ENCODE peak calls at places on chromosomes 1 and 21, in four cellular contexts. Q is H1, E is SK-N-SH, R is K562. Y is an unnamed sample.

GRCh38 chr1:146032613-146033219 is 11.2 kb upstream of the HJV start:
- DNase-seq in R (peak; percentile 42), Q (no peak), E (peak; percentile 47), Y (no peak)

GRCh38 chr1:159940006-159940620 is 5.3 kb downstream of the IGSF9 start:
- DNase-seq in R (no peak), E (no peak), Q (no peak), Y (no peak)

GRCh38 chr1:204407314-204407971 is 4.2 kb downstream of the PPP1R15B start:
- DNase-seq in R (no peak), E (no peak), Q (no peak), Y (no peak)

GRCh38 chr1:237999426-238000052 is 108.8 kb upstream of the ZP4 start:
- DNase-seq in E (no peak), R (no peak), Q (no peak), Y (no peak)

GRCh38 chr1:46515576-46515975 is 25.9 kb downstream of the DMBX1 start:
- DNase-seq in R (no peak), Q (no peak), E (no peak), Y (no peak)

GRCh38 chr1:217482356-217483102 is 148.4 kb downstream of the GPATCH2 start:
- DNase-seq in R (no peak), Q (no peak), E (no peak), Y (no peak)

GRCh38 chr1:38991638-38992449 is 768 bp downstream of the AKIRIN1 start:
- DNase-seq in E (peak; percentile 77), Q (no peak), R (peak; percentile 41), Y (peak; percentile 45)

GRCh38 chr1:44786138-44786840 is 1.7 kb downstream of the BEST4 start:
- DNase-seq in R (peak; percentile 84), E (peak; percentile 86), Q (no peak), Y (peak; percentile 88)

GRCh38 chr1:202282596-202283283 is 59.0 kb downstream of the UBE2T start:
- DNase-seq in Q (no peak), R (no peak), E (no peak), Y (no peak)

GRCh38 chr21:27536319-27536718 is 569.4 kb upstream of the ADAMTS5 start:
- DNase-seq in Q (no peak), E (no peak), R (no peak), Y (no peak)

GRCh38 chr1:201291917-201292316 is 8.6 kb downstream of the PKP1 start:
- DNase-seq in Q (no peak), R (no peak), E (no peak), Y (no peak)

GRCh38 chr21:33133912-33134311 is 64.0 kb downstream of the OLIG1 start:
- DNase-seq in R (no peak), E (no peak), Q (no peak), Y (no peak)

GRCh38 chr1:187396929-187397796 is 568.4 kb downstream of the PLA2G4A start:
- DNase-seq in Q (no peak), E (no peak), R (no peak), Y (no peak)

GRCh38 chr1:51669191-51669590 is 52.3 kb downstream of the OSBPL9 start:
- DNase-seq in R (no peak), Q (no peak), E (no peak), Y (no peak)

DNA sequence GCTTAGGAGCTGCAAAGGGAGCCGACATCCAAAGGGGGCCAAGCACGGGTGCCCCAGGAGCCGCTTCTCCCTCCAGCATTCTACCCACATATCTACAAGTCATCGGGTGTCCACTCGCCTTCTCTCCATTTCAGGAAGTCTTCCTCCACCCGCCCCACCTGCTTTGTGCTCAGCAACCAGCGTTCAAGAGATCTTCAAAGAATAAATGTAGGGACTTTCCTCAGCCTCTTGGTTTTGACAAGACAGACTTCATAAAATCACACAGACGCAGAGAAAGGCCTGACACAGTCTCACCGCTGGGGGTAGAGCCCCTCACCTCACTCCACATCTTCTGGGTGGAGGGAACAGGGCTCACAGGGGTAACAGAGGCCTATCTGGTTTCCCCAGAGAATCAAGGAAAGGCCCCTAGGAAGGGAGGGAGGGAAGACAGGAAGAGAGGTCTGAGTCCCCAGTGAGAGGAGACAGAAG is 49.5 kb downstream of the SSBP3 start:
- DNase-seq in R (no peak), Q (no peak), E (no peak), Y (no peak)
- TF ChIP-seq TEAD4 in R (no peak), Q (no peak), E (no peak), Y (no peak)

GRCh38 chr1:242245255-242245654 is 246.4 kb upstream of the MAP1LC3C start:
- DNase-seq in E (no peak), Q (no peak), R (no peak), Y (peak; percentile 14)
- TF ChIP-seq TEAD4 in E (no peak), Q (no peak), R (no peak), Y (no peak)

GRCh38 chr1:119632836-119633235 is 15.2 kb downstream of the ZNF697 start:
- DNase-seq in R (no peak), Q (no peak), E (no peak), Y (no peak)

GRCh38 chr1:119631086-119631432 is 17.0 kb downstream of the ZNF697 start:
- DNase-seq in E (no peak), R (no peak), Q (no peak), Y (no peak)

GRCh38 chr1:119632103-119632490 is 16.0 kb downstream of the ZNF697 start:
- DNase-seq in E (no peak), Q (no peak), R (no peak), Y (no peak)

GRCh38 chr1:119633575-119634325 is 14.3 kb downstream of the ZNF697 start:
- DNase-seq in Q (no peak), E (no peak), R (no peak), Y (no peak)

DNA sequence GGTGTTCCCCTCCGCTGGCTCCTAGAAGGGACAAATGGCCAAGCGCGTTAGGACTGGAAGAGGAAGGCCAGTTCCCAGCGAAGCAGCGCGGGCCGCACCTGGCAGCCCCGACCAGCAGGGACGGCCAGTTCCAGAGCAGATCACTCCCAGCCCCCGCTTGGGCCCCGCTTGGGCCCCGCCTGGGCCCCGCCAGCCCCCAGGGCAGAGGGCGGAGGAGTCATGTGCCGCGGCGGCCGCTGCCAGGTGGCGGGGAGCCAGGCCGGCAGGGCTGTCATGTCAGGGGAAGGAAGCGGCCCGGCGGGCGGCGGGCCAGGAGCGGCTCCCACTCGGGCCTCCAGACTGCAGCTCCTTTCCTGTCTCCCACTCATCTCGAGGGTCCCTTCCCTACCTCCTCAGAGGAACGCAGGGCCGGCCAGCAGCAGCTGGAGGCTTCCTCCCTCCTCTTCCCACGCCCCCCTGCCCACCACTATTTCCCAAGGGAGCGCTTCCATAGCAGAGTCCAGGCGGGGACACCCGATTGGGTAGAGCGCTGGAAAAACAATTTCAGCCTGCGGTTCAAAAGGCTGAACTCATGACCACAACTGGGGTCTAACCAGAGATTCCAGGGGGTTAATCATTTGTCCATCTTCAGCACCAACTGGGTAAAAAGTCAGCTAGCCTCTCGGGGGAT is 16.5 kb downstream of the ZNF697 start:
- DNase-seq in Q (no peak), E (peak; percentile 96), R (no peak), Y (peak; percentile 61)
- TF ChIP-seq TEAD4 in Q (no peak), E (no peak), R (no peak), Y (no peak)

DNA sequence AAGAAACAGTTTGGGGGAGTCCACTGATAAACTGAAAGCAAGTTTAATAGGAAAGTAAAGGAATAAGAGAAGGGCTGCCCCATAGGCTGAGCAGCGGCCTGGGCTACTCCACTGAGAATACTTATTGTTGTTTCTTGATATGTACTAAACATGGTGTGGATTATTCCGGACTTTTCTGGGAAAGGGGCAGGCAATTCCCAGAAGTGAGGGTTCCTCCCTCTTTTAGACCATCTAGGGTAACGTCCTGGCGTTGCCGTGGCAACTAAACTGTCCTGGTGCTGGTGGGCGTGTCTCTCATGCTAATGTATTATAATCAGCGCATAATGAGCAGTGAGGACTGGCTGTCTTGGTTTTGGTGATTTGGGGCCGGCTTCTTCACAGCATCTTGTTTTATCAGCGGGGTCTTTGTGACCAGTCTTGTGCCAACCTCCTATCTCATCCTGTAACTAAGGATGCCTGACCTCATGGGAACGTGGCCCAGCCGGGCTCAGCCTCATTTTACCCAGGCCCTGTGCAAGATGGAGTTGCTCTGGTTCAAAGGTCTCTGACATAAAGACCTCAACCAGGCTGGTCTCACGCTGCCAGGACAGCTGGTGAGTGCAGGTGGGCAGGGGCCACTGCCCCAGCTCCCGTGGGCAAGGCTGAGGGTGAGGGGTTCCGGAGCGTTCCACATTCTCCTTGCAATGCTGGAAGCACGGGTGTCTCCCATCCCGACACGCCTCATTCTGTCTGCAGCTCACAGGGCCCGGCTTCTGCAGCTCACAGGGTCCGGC is 19.6 kb upstream of the C1orf159 start:
- DNase-seq in E (no peak), Q (no peak), R (peak; percentile 79), Y (no peak)
- TF ChIP-seq TEAD4 in E (no peak), Q (no peak), R (no peak), Y (no peak)

DNA sequence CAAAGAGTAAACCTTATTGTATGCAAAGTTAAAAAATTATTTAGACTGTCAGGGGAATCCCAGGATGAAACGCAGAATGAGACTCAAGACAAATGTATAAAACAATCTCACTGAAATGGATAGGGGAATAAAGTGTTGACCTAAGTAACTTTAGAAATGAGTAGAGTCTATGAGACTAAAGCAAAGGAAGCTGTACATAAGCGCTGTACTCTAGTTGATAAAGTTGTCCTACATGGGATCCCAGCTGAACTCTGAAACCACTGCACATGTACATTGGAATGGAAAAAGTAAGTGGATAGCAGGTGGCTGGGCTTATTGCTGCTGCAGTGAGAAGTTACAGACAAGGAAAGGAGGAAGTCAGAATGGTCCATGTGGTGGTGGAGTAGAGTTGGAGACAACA is 18.7 kb downstream of the MMEL1 start:
- DNase-seq in E (no peak), Q (no peak), R (no peak), Y (no peak)
- TF ChIP-seq TEAD4 in E (no peak), Q (no peak), R (no peak), Y (no peak)

DNA sequence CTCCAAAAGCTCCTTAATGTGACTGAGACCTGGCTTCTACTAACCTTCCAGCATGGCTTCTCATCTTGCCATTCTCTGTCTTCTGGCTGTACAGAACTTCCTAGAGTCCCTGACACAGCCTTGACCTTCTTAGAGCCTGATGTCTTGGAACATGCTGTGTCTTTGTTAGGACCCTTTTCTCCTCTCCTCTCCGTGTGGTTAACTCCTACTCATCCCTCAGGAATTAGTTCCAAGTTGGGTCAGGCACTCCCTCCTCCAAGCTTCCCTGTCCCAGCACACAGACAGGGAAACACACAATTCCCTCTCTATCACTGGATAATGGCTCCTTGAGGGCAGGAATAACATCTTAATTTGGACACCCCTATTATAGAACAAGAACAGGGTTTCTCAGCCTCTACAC is 275.4 kb upstream of the USP24 start:
- DNase-seq in Q (no peak), R (no peak), E (no peak), Y (no peak)
- TF ChIP-seq TEAD4 in Q (no peak), R (no peak), E (no peak), Y (no peak)

GRCh38 chr1:230772457-230773395 is 25.5 kb downstream of the CAPN9 start:
- DNase-seq in Q (no peak), R (peak; percentile 56), E (peak; percentile 48), Y (no peak)
- TF ChIP-seq TEAD4 in Q (no peak), R (no peak), E (no peak), Y (no peak)

Y was measured in WTC11.